ENCODE peak calls at places on chromosomes 4 and X, in seven cellular contexts. J is cardiac muscle cell, X is GM23338, K is SK-N-SH, E is right cardiac atrium, W is right lobe of liver, N is iPS DF 6.9. O is an unnamed sample.

GRCh38 chr4:38788327-38788726 is 5.5 kb upstream of the TLR10 start:
- DNase-seq in W (no peak), K (no peak), X (no peak), N (no peak), J (peak; percentile 14), E (no peak), O (no peak)

GRCh38 chr4:1534076-1534872 is 128.0 kb upstream of the NKX1-1 start:
- DNase-seq in N (no peak), J (no peak), X (no peak), W (no peak), E (peak; percentile 3), K (no peak), O (no peak)

GRCh38 chr4:39042365-39042764 is 10.2 kb upstream of the TMEM156 start:
- DNase-seq in J (no peak), X (no peak), N (no peak), K (no peak), E (no peak), W (no peak), O (no peak)

GRCh38 chr4:154740462-154740861 is 3.3 kb upstream of the LRAT start:
- DNase-seq in W (no peak), E (no peak), X (peak; percentile 43), J (no peak), N (no peak), K (no peak), O (peak; percentile 26)

GRCh38 chrX:40040686-40041461 is 56.9 kb downstream of the BCOR start:
- DNase-seq in N (no peak), W (no peak), E (no peak), J (peak; percentile 18), K (no peak), X (peak; percentile 47), O (peak; percentile 51)

GRCh38 chr4:83771113-83771705 is 235.3 kb downstream of the GPAT3 start:
- DNase-seq in W (no peak), E (peak; percentile 16), J (peak; percentile 65), K (peak; percentile 6), X (peak; percentile 82), N (peak; percentile 31), O (peak; percentile 30)

GRCh38 chrX:129695535-129695934 is 40.8 kb upstream of the APLN start:
- DNase-seq in J (no peak), E (no peak), W (no peak), X (no peak), K (no peak), N (no peak), O (no peak)

GRCh38 chr4:1248262-1249147 is at the start of gene CTBP1:
- DNase-seq in X (peak; percentile 82), W (peak; percentile 82), J (peak; percentile 88), N (no peak), E (peak; percentile 79), K (peak; percentile 100), O (peak; percentile 100)

GRCh38 chrX:155819966-155820491 is 61.1 kb upstream of the VAMP7 start:
- DNase-seq in J (peak; percentile 88), N (peak; percentile 25), K (peak; percentile 49), X (peak; percentile 83), W (peak; percentile 70), E (peak; percentile 48), O (peak; percentile 39)

GRCh38 chr4:107519057-107519456 is 201.0 kb downstream of the PAPSS1 start:
- DNase-seq in K (peak; percentile 25), E (no peak), N (no peak), X (peak; percentile 64), W (no peak), J (peak; percentile 52), O (peak; percentile 0)

GRCh38 chr4:156021298-156021697 is 67.6 kb upstream of the CTSO start:
- DNase-seq in X (peak; percentile 33), E (no peak), J (no peak), W (no peak), K (no peak), N (no peak), O (no peak)

GRCh38 chrX:65601530-65602281 is 65.7 kb upstream of the MSN start:
- DNase-seq in X (no peak), K (no peak), J (peak; percentile 94), W (peak; percentile 84), E (peak; percentile 92), N (no peak), O (no peak)

GRCh38 chr4:123478859-123479345 is 82.3 kb downstream of the SPRY1 start:
- DNase-seq in J (peak; percentile 60), W (peak; percentile 46), K (no peak), N (no peak), E (no peak), X (no peak), O (no peak)

GRCh38 chr4:125388653-125389052 is 73.9 kb downstream of the FAT4 start:
- DNase-seq in X (no peak), K (no peak), N (no peak), E (no peak), J (peak; percentile 78), W (no peak), O (no peak)

GRCh38 chrX:56793112-56793430 is 64.0 kb downstream of the NBDY start:
- DNase-seq in K (no peak), X (no peak), N (no peak), E (no peak), W (no peak), J (no peak), O (no peak)

GRCh38 chrX:82677281-82677680 is 830.8 kb upstream of the POU3F4 start:
- DNase-seq in K (no peak), N (no peak), X (no peak), W (no peak), J (no peak), E (no peak), O (no peak)

GRCh38 chr4:110170861-110171260 is 27.6 kb downstream of the ELOVL6 start:
- DNase-seq in J (no peak), X (peak; percentile 56), E (no peak), W (no peak), K (no peak), N (no peak), O (no peak)

GRCh38 chr4:54723220-54723619 is 65.5 kb downstream of the KIT start:
- DNase-seq in N (no peak), E (no peak), W (no peak), X (peak; percentile 10), K (peak; percentile 37), J (no peak), O (no peak)

GRCh38 chrX:49184294-49185061 is 1.7 kb downstream of the PRICKLE3 start:
- DNase-seq in E (peak; percentile 93), J (peak; percentile 92), K (no peak), W (peak; percentile 66), N (no peak), X (peak; percentile 97), O (peak; percentile 86)

GRCh38 chrX:32871636-32872035 is 339.7 kb downstream of the DMD start:
- DNase-seq in K (no peak), E (no peak), X (no peak), N (no peak), J (peak; percentile 16), W (no peak), O (no peak)

GRCh38 chr4:9918475-9918874 is 102.8 kb downstream of the SLC2A9 start:
- DNase-seq in W (no peak), X (no peak), J (no peak), E (no peak), N (no peak), K (no peak), O (no peak)

GRCh38 chr4:105145913-105146285 is 777 bp upstream of the TET2 start:
- DNase-seq in K (no peak), X (peak; percentile 71), W (peak; percentile 59), E (no peak), N (no peak), J (no peak), O (no peak)

GRCh38 chr4:105149771-105150170 is 3.1 kb downstream of the TET2 start:
- DNase-seq in N (no peak), J (no peak), W (no peak), X (no peak), E (no peak), K (no peak), O (no peak)

GRCh38 chr4:105145059-105145912 is 1.4 kb upstream of the TET2 start:
- DNase-seq in K (no peak), W (no peak), E (no peak), N (no peak), X (no peak), J (no peak), O (no peak)

GRCh38 chr4:105146286-105147219 is at the start of gene TET2:
- DNase-seq in W (peak; percentile 82), X (peak; percentile 70), E (peak; percentile 81), N (no peak), K (peak; percentile 87), J (peak; percentile 91), O (peak; percentile 78)

GRCh38 chr4:105147226-105148151 is 813 bp downstream of the TET2 start:
- DNase-seq in W (no peak), J (peak; percentile 44), E (no peak), X (peak; percentile 74), K (peak; percentile 62), N (no peak), O (peak; percentile 61)
- H3K27me3 ChIP-seq in W (no peaks in the 10 kb centered on the region), J (peaks cover 29% of the 10 kb centered on the region), E (no peaks in the 10 kb centered on the region), X (peaks cover 87% of the 10 kb centered on the region), K (no peaks in the 10 kb centered on the region), N (peaks cover 39% of the 10 kb centered on the region), O (peaks cover 82% of the 10 kb centered on the region)

DNA sequence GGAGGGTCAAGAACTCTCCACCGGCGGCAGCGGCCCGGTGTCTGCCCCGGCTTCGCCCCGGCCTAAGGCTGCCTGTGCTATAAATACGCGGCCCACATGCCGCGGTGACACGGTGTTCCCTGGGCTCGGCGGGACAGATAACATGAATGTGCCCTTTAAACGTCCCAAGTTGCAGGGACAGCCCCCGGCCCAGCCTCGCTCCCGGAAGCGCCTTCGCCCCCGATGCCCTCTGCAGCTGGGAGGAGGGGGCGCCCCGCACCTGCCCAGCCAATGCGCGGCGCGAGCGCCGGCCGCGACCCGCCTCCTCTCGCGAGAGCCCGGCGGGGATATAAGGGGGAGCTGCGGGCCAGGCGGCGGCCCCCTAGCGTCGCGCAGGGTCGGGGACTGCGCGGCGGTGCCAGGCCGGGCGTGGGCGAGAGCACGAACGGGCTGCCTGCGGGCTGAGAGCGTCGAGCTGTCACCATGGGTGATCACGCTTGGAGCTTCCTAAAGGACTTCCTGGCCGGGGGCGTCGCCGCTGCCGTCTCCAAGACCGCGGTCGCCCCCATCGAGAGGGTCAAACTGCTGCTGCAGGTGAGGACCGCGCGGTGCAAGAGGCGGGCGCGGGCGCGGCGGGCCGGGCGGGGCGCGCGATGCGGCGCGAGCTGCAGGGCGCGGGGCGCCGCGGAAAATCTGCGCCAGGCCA is at the start of gene SLC25A4:
- DNase-seq in W (peak; percentile 92), J (peak; percentile 69), N (peak; percentile 54), K (peak; percentile 99), E (peak; percentile 89), X (peak; percentile 91), O (peak; percentile 97)
- H3K27me3 ChIP-seq in W (no peaks in the 10 kb centered on the region), J (no peaks in the 10 kb centered on the region), N (no peaks in the 10 kb centered on the region), K (no peaks in the 10 kb centered on the region), E (no peaks in the 10 kb centered on the region), X (peaks cover 8% of the 10 kb centered on the region), O (peaks cover 1% of the 10 kb centered on the region)

GRCh38 chr4:4582653-4583052 is 40.8 kb upstream of the STX18 start:
- DNase-seq in N (no peak), W (no peak), X (peak; percentile 51), J (no peak), E (no peak), K (no peak), O (no peak)
- H3K27me3 ChIP-seq in N (no peaks in the 10 kb centered on the region), W (no peaks in the 10 kb centered on the region), X (no peaks in the 10 kb centered on the region), J (no peaks in the 10 kb centered on the region), E (no peaks in the 10 kb centered on the region), K (no peaks in the 10 kb centered on the region), O (no peaks in the 10 kb centered on the region)

DNA sequence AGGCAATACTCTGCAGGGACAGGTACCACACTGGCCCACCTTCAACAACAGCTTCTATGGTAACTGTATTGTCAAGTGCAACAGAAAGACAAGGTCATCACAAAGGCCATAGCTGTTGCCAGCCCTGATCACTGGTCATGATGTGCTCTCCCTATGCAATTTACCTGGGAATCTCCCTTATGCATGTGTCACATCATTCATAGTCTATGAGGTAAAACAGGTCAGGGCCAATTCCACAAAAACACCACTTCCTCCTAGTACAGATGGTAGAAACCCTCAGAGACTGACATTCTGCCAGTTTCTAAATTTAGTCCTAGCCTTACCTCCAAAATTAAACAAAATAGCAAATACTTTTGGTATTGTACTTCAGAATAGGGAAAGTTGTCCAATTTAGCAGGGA is 132.8 kb downstream of the MGST2 start:
- DNase-seq in W (no peak), E (no peak), N (no peak), X (no peak), K (no peak), J (no peak), O (no peak)
- H3K27me3 ChIP-seq in W (no peaks in the 10 kb centered on the region), E (no peaks in the 10 kb centered on the region), N (no peaks in the 10 kb centered on the region), X (no peaks in the 10 kb centered on the region), K (no peaks in the 10 kb centered on the region), J (no peaks in the 10 kb centered on the region), O (no peaks in the 10 kb centered on the region)